ENCODE peak calls at places on chromosomes 13 and 19, in ten cellular contexts. One of them, this sample, is unnamed.

GRCh38 chr19:9115307-9115813 is at the start of gene OR7G1:
- DNase-seq in tibial artery: no peak
- DNase-seq in Caco-2: no peak
- DNase-seq in heart right ventricle: no peak
- DNase-seq in fibroblast of pulmonary artery: no peak
- DNase-seq in T1000: no peak
- DNase-seq in H9: no peak
- DNase-seq in foreskin melanocyte: no peak
- DNase-seq in BE2C: no peak
- DNase-seq in cardiac muscle cell: no peak
- DNase-seq in this sample: no peak

GRCh38 chr13:49351871-49352270 is 92.0 kb downstream of the CAB39L start:
- DNase-seq in tibial artery: no peak
- DNase-seq in Caco-2: no peak
- DNase-seq in heart right ventricle: no peak
- DNase-seq in fibroblast of pulmonary artery: no peak
- DNase-seq in T1000: no peak
- DNase-seq in H9: no peak
- DNase-seq in foreskin melanocyte: no peak
- DNase-seq in BE2C: no peak
- DNase-seq in cardiac muscle cell: no peak
- DNase-seq in this sample: no peak

GRCh38 chr19:47035127-47035494 is 13.3 kb downstream of the TMEM160 start:
- DNase-seq in tibial artery: no peak
- DNase-seq in Caco-2: peak; percentile 50
- DNase-seq in heart right ventricle: no peak
- DNase-seq in fibroblast of pulmonary artery: no peak
- DNase-seq in T1000: no peak
- DNase-seq in H9: peak; percentile 73
- DNase-seq in foreskin melanocyte: no peak
- DNase-seq in BE2C: no peak
- DNase-seq in cardiac muscle cell: no peak
- DNase-seq in this sample: no peak

GRCh38 chr13:30752201-30752797 is 17.0 kb downstream of the ALOX5AP start:
- DNase-seq in tibial artery: peak; percentile 80
- DNase-seq in Caco-2: no peak
- DNase-seq in heart right ventricle: peak; percentile 27
- DNase-seq in fibroblast of pulmonary artery: no peak
- DNase-seq in T1000: no peak
- DNase-seq in H9: no peak
- DNase-seq in foreskin melanocyte: no peak
- DNase-seq in BE2C: no peak
- DNase-seq in cardiac muscle cell: peak; percentile 60
- DNase-seq in this sample: peak; percentile 54

GRCh38 chr19:7627166-7627565 is 2.2 kb downstream of the XAB2 start:
- DNase-seq in tibial artery: no peak
- DNase-seq in Caco-2: no peak
- DNase-seq in heart right ventricle: no peak
- DNase-seq in fibroblast of pulmonary artery: no peak
- DNase-seq in T1000: no peak
- DNase-seq in H9: no peak
- DNase-seq in foreskin melanocyte: no peak
- DNase-seq in BE2C: no peak
- DNase-seq in cardiac muscle cell: no peak
- DNase-seq in this sample: no peak

GRCh38 chr13:40564342-40564997 is 102.0 kb downstream of the FOXO1 start:
- DNase-seq in tibial artery: no peak
- DNase-seq in Caco-2: no peak
- DNase-seq in heart right ventricle: no peak
- DNase-seq in fibroblast of pulmonary artery: peak; percentile 34
- DNase-seq in T1000: no peak
- DNase-seq in H9: no peak
- DNase-seq in foreskin melanocyte: no peak
- DNase-seq in BE2C: no peak
- DNase-seq in cardiac muscle cell: no peak
- DNase-seq in this sample: no peak

GRCh38 chr19:5624154-5624663 is 1.3 kb downstream of the SAFB start:
- DNase-seq in tibial artery: no peak
- DNase-seq in Caco-2: peak; percentile 19
- DNase-seq in heart right ventricle: peak; percentile 22
- DNase-seq in fibroblast of pulmonary artery: peak; percentile 48
- DNase-seq in T1000: no peak
- DNase-seq in H9: no peak
- DNase-seq in foreskin melanocyte: peak; percentile 52
- DNase-seq in BE2C: peak; percentile 21
- DNase-seq in cardiac muscle cell: peak; percentile 42
- DNase-seq in this sample: no peak

GRCh38 chr13:49810825-49811526 is 18.5 kb upstream of the KPNA3 start:
- DNase-seq in tibial artery: no peak
- DNase-seq in Caco-2: peak; percentile 76
- DNase-seq in heart right ventricle: no peak
- DNase-seq in fibroblast of pulmonary artery: peak; percentile 71
- DNase-seq in T1000: no peak
- DNase-seq in H9: no peak
- DNase-seq in foreskin melanocyte: no peak
- DNase-seq in BE2C: no peak
- DNase-seq in cardiac muscle cell: peak; percentile 55
- DNase-seq in this sample: peak; percentile 75